ENCODE peak calls at places on chromosome 22, in four cellular contexts. I is cardiac muscle cell; F is activated T-helper 9 cell treated with anti-CD3 and anti-CD28 coated beads, Interleukin-2, amount 50 U/mL, for 16 hours; C is fibroblast of mammary gland. S is an unnamed sample.

GRCh38 chr22:35442471-35442870 is 42.5 kb downstream of the MCM5 start:
- DNase-seq in I (no peak), F (no peak), C (no peak), S (no peak)

GRCh38 chr22:48785792-48786678 is 1041.6 kb downstream of the BRD1 start:
- DNase-seq in I (no peak), F (no peak), C (no peak), S (no peak)

GRCh38 chr22:50326225-50326958 is 420 bp downstream of the DENND6B start:
- DNase-seq in I (no peak), F (no peak), C (no peak), S (no peak)

GRCh38 chr22:46081831-46082210 is 68.5 kb upstream of the PPARA start:
- DNase-seq in I (no peak), F (no peak), C (no peak), S (no peak)

GRCh38 chr22:26553056-26553752 is 36.7 kb downstream of the TPST2 start:
- DNase-seq in I (no peak), F (no peak), C (peak; percentile 84), S (no peak)

GRCh38 chr22:17300926-17301325 is 68.3 kb upstream of the CECR2 start:
- DNase-seq in I (no peak), F (no peak), C (no peak), S (no peak)

GRCh38 chr22:46788426-46789168 is 26.1 kb downstream of the TBC1D22A start:
- DNase-seq in I (peak; percentile 57), F (no peak), C (no peak), S (no peak)

GRCh38 chr22:35525687-35526332 is 14.8 kb upstream of the RASD2 start:
- DNase-seq in I (no peak), F (no peak), C (no peak), S (no peak)

S was measured in stimulated activated CD8-positive, alpha-beta memory T cell treated with anti-CD3 and anti-CD28 coated beads, Interleukin-12 subunit alpha, Interleukin-12 subunit beta, amount 100 ng/mL, for 4 hours.